ENCODE peak calls at places on chromosomes 2 and 18, in six cellular contexts. O is amniotic stem cell; I is pancreas; F is NCI-H524 treated with DMSO at 0.1 percent for 48 hours; E is LoVo; U is activated CD8-positive, alpha-beta memory T cell treated with anti-CD3 and anti-CD28 coated beads, Interleukin-2, amount 50 U/mL, for 4 hours. K is an unnamed sample.

GRCh38 chr2:198314559-198315153 is 510.3 kb downstream of the PLCL1 start:
- DNase-seq in I (no peak), E (peak), O (peak), U (no peak), F (peak), K (peak)

GRCh38 chr18:23583071-23583865 is 3.0 kb downstream of the NPC1 start:
- DNase-seq in E (no peak), O (no peak), F (no peak), I (no peak), U (no peak), K (no peak)

GRCh38 chr2:23007836-23008235 is 377.1 kb upstream of the KLHL29 start:
- DNase-seq in O (no peak), U (no peak), E (no peak), I (no peak), F (no peak), K (no peak)

GRCh38 chr2:234792566-234792965 is 159.3 kb upstream of the SH3BP4 start:
- DNase-seq in F (no peak), U (no peak), O (no peak), E (no peak), I (no peak), K (no peak)

GRCh38 chr2:15846626-15847025 is 93.7 kb upstream of the MYCN start:
- DNase-seq in O (no peak), E (no peak), I (no peak), U (no peak), F (no peak), K (no peak)

GRCh38 chr18:3088444-3088843 is 75.5 kb upstream of the LPIN2 start:
- DNase-seq in I (no peak), O (no peak), U (no peak), E (no peak), F (no peak), K (peak)

GRCh38 chr2:3257166-3257565 is 120.5 kb downstream of the EIPR1 start:
- DNase-seq in I (no peak), E (no peak), F (no peak), U (no peak), O (no peak), K (no peak)

GRCh38 chr2:20534913-20535801 is 88.3 kb downstream of the RHOB start:
- DNase-seq in O (no peak), E (no peak), F (no peak), I (no peak), U (no peak), K (no peak)

GRCh38 chr2:8202139-8202538 is 479.7 kb upstream of the ID2 start:
- DNase-seq in I (no peak), E (no peak), F (no peak), O (no peak), U (no peak), K (no peak)

GRCh38 chr2:169712791-169713227 is 18.5 kb downstream of the PHOSPHO2 start:
- DNase-seq in E (peak), I (no peak), O (no peak), F (no peak), U (no peak), K (peak)

GRCh38 chr2:15856318-15856717 is 84.0 kb upstream of the MYCN start:
- DNase-seq in E (no peak), I (no peak), U (no peak), O (no peak), F (no peak), K (no peak)

GRCh38 chr2:231869704-231870103 is 56.5 kb downstream of the NPPC start:
- DNase-seq in F (no peak), I (no peak), E (no peak), U (no peak), O (no peak), K (no peak)

GRCh38 chr2:134002391-134002790 is 251.5 kb upstream of the MGAT5 start:
- DNase-seq in F (no peak), O (no peak), U (no peak), I (no peak), E (peak), K (no peak)

GRCh38 chr2:236158969-236159777 is 9.0 kb downstream of the GBX2 start:
- DNase-seq in I (no peak), U (no peak), E (no peak), F (no peak), O (no peak), K (no peak)

GRCh38 chr2:161245237-161245505 is 63.1 kb upstream of the PSMD14 start:
- DNase-seq in F (no peak), E (no peak), O (no peak), U (no peak), I (no peak), K (no peak)

GRCh38 chr2:149832256-149832655 is 244.7 kb upstream of the MMADHC start:
- DNase-seq in F (no peak), O (no peak), U (no peak), E (no peak), I (no peak), K (no peak)

GRCh38 chr2:113298176-113298575 is 19.5 kb upstream of the PAX8 start:
- DNase-seq in U (no peak), O (no peak), I (no peak), E (no peak), F (no peak), K (no peak)

GRCh38 chr2:194424683-194425209 is 1232.3 kb upstream of the SLC39A10 start:
- DNase-seq in F (no peak), I (no peak), E (no peak), O (no peak), U (no peak), K (no peak)

GRCh38 chr2:68637047-68637446 is 6.3 kb upstream of the PROKR1 start:
- DNase-seq in I (no peak), O (no peak), F (peak), E (no peak), U (no peak), K (no peak)

GRCh38 chr2:75808039-75808438 is 97.3 kb upstream of the GCFC2 start:
- DNase-seq in F (no peak), E (no peak), I (no peak), O (no peak), U (no peak), K (peak)

GRCh38 chr2:214019973-214020345 is 390.9 kb upstream of the VWC2L start:
- DNase-seq in U (no peak), O (no peak), F (no peak), I (no peak), E (no peak), K (no peak)

K was measured in hepatocyte.